ENCODE peak calls at places on chromosomes 16 and 17, in five cellular contexts. One of them, this sample, is unnamed.

GRCh38 chr17:63740464-63741181 is 976 bp downstream of the STRADA start:
- DNase-seq in kidney epithelial cell: no peak
- DNase-seq in pancreas: no peak
- DNase-seq in BE2C: no peak
- DNase-seq in GM23248: peak; percentile 40
- DNase-seq in this sample: peak; percentile 51

GRCh38 chr16:991759-992158 is 10.2 kb downstream of the SOX8 start:
- DNase-seq in pancreas: no peak
- DNase-seq in GM23248: no peak
- DNase-seq in BE2C: no peak
- DNase-seq in kidney epithelial cell: no peak
- DNase-seq in this sample: no peak

GRCh38 chr16:23359092-23359760 is 57.1 kb downstream of the SCNN1B start:
- DNase-seq in GM23248: peak; percentile 17
- DNase-seq in kidney epithelial cell: no peak
- DNase-seq in pancreas: no peak
- DNase-seq in BE2C: no peak
- DNase-seq in this sample: no peak

GRCh38 chr16:66365588-66365987 is 903 bp upstream of the CDH5 start:
- DNase-seq in kidney epithelial cell: no peak
- DNase-seq in BE2C: no peak
- DNase-seq in GM23248: peak; percentile 32
- DNase-seq in pancreas: no peak
- DNase-seq in this sample: peak; percentile 49

GRCh38 chr17:78789663-78790181 is 7.6 kb upstream of the CYTH1 start:
- DNase-seq in pancreas: peak; percentile 79
- DNase-seq in kidney epithelial cell: no peak
- DNase-seq in GM23248: peak; percentile 82
- DNase-seq in BE2C: no peak
- DNase-seq in this sample: no peak

GRCh38 chr16:13607289-13607688 is 312.7 kb upstream of the ERCC4 start:
- DNase-seq in GM23248: no peak
- DNase-seq in BE2C: no peak
- DNase-seq in pancreas: no peak
- DNase-seq in kidney epithelial cell: no peak
- DNase-seq in this sample: no peak

GRCh38 chr17:79280010-79280409 is 205.4 kb downstream of the ENGASE start:
- DNase-seq in pancreas: no peak
- DNase-seq in GM23248: no peak
- DNase-seq in kidney epithelial cell: no peak
- DNase-seq in BE2C: no peak
- DNase-seq in this sample: no peak

GRCh38 chr17:68944435-68945035 is 10.7 kb downstream of the ABCA8 start:
- DNase-seq in pancreas: no peak
- DNase-seq in BE2C: no peak
- DNase-seq in kidney epithelial cell: no peak
- DNase-seq in GM23248: no peak
- DNase-seq in this sample: no peak

GRCh38 chr17:78007655-78008054 is 49.2 kb downstream of the TNRC6C start:
- DNase-seq in GM23248: no peak
- DNase-seq in kidney epithelial cell: no peak
- DNase-seq in BE2C: no peak
- DNase-seq in pancreas: no peak
- DNase-seq in this sample: no peak

GRCh38 chr17:79420318-79421243 is 190.3 kb downstream of the RBFOX3 start:
- DNase-seq in BE2C: peak; percentile 50
- DNase-seq in pancreas: no peak
- DNase-seq in kidney epithelial cell: no peak
- DNase-seq in GM23248: peak; percentile 79
- DNase-seq in this sample: peak; percentile 33

GRCh38 chr16:51431517-51432241 is 280.6 kb upstream of the SALL1 start:
- DNase-seq in kidney epithelial cell: peak; percentile 98
- DNase-seq in pancreas: peak; percentile 62
- DNase-seq in BE2C: no peak
- DNase-seq in GM23248: peak; percentile 98
- DNase-seq in this sample: no peak

GRCh38 chr17:49707246-49707607 is 537 bp downstream of the SLC35B1 start:
- DNase-seq in kidney epithelial cell: no peak
- DNase-seq in GM23248: peak; percentile 54
- DNase-seq in BE2C: no peak
- DNase-seq in pancreas: no peak
- DNase-seq in this sample: no peak
- H3K36me3 ChIP-seq in kidney epithelial cell: peaks cover 2% of the 10 kb centered on the region
- H3K36me3 ChIP-seq in GM23248: peaks cover 18% of the 10 kb centered on the region
- H3K36me3 ChIP-seq in BE2C: peaks cover 33% of the 10 kb centered on the region
- H3K36me3 ChIP-seq in pancreas: peaks cover 35% of the 10 kb centered on the region
- H3K36me3 ChIP-seq in this sample: peaks cover 33% of the 10 kb centered on the region

DNA sequence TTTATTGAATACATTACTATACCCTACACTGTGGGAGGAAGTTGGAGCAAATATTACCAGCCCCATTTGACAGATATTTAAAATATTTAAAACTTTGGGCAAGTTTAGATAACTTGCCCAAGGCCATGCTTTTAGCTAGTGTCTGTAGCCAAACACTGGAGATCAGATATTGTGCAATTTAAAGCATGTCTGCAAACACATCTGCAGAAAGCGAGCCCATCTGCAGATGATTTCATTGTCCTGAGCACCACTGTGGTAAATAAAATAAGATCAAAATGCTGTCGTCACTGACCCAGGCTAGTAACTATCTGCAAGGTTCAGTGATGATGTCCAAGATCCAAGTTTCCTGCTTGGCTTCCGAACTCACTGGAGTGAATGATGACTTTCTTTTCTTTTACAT is 25.0 kb downstream of the TMC7 start:
- DNase-seq in kidney epithelial cell: no peak
- DNase-seq in pancreas: no peak
- DNase-seq in GM23248: peak; percentile 75
- DNase-seq in BE2C: no peak
- DNase-seq in this sample: no peak
- H3K27me3 ChIP-seq in kidney epithelial cell: no peaks in the 10 kb centered on the region
- H3K27me3 ChIP-seq in pancreas: no peaks in the 10 kb centered on the region
- H3K27me3 ChIP-seq in GM23248: no peaks in the 10 kb centered on the region
- H3K27me3 ChIP-seq in BE2C: no peaks in the 10 kb centered on the region
- H3K27me3 ChIP-seq in this sample: no peaks in the 10 kb centered on the region

DNA sequence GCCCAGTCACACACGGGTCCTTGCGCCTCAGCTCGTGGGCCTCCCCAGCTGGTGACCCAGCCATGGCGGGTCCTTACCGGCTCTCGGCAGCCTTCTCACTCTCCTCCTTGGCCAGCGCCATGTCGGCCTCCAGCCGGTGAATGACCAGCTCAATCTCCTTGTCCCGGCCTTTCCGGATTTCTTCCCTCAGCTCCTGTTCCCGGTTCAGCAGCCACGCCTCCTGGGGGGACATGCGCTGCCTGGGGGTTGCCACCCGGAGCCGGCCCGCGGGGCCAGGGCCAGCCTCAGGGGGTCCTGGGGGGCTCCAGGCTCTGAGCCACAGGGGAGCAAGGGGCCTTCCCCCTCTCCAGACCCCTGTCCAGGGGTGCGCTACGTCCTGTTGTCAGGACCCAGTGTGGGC is 25.1 kb upstream of the AATK start:
- DNase-seq in kidney epithelial cell: no peak
- DNase-seq in pancreas: no peak
- DNase-seq in BE2C: no peak
- DNase-seq in GM23248: no peak
- DNase-seq in this sample: no peak
- H3K36me3 ChIP-seq in kidney epithelial cell: peaks cover 1% of the 10 kb centered on the region
- H3K36me3 ChIP-seq in pancreas: no peaks in the 10 kb centered on the region
- H3K36me3 ChIP-seq in BE2C: peaks cover 10% of the 10 kb centered on the region
- H3K36me3 ChIP-seq in GM23248: no peaks in the 10 kb centered on the region
- H3K36me3 ChIP-seq in this sample: no peaks in the 10 kb centered on the region

DNA sequence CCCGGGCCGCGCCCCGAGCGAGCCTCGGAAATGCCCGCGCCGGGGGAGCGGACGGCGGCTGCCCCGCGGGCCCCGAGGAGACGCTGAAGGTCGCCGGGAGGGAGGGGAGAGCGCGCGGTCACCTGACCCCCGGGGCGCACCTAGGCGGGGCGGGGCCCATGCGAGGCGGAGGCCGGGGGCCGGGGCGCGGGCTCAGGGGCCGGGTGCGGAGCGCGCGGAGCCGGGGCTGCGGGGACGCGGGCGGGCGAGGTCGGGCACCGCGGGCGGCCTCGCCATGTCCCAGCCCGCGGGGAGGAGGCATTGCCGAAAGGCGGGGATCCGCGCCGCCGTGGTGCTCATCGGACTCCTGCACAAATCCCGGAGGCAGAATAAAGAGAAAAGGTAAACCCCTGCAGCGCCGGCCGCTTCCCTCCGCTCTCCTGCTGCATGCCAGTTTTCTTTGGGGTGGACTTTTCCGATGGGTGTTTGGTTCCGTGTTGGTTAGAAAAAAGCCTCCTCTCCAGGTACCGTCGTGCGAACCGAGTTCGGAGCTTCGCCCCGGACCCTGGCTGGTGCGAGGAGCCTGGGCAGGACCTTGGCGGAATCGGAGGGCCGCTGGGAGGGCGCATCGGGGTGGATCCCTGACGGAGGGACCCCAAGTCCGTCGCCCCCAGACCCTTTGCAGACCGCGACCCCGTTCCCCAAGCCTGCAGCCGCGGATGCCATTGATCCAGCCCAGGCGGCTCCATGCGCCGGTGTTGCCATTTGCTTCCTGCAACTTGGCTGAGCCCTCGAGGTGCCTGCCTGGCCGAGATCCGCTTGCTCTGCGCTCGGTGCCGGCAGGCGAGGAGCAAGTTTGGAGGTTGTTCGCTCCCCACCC is 57.7 kb downstream of the RAP1GAP2 start:
- DNase-seq in GM23248: peak; percentile 63
- DNase-seq in kidney epithelial cell: no peak
- DNase-seq in pancreas: peak; percentile 48
- DNase-seq in BE2C: peak; percentile 27
- DNase-seq in this sample: peak; percentile 34
- H3K27me3 ChIP-seq in GM23248: no peaks in the 10 kb centered on the region
- H3K27me3 ChIP-seq in kidney epithelial cell: no peaks in the 10 kb centered on the region
- H3K27me3 ChIP-seq in pancreas: no peaks in the 10 kb centered on the region
- H3K27me3 ChIP-seq in BE2C: no peaks in the 10 kb centered on the region
- H3K27me3 ChIP-seq in this sample: no peaks in the 10 kb centered on the region

GRCh38 chr17:65533855-65534457 is 27.5 kb downstream of the AXIN2 start:
- DNase-seq in BE2C: no peak
- DNase-seq in kidney epithelial cell: no peak
- DNase-seq in GM23248: no peak
- DNase-seq in pancreas: no peak
- DNase-seq in this sample: no peak
- H3K36me3 ChIP-seq in BE2C: no peaks in the 10 kb centered on the region
- H3K36me3 ChIP-seq in kidney epithelial cell: no peaks in the 10 kb centered on the region
- H3K36me3 ChIP-seq in GM23248: no peaks in the 10 kb centered on the region
- H3K36me3 ChIP-seq in pancreas: peaks cover 18% of the 10 kb centered on the region
- H3K36me3 ChIP-seq in this sample: no peaks in the 10 kb centered on the region

DNA sequence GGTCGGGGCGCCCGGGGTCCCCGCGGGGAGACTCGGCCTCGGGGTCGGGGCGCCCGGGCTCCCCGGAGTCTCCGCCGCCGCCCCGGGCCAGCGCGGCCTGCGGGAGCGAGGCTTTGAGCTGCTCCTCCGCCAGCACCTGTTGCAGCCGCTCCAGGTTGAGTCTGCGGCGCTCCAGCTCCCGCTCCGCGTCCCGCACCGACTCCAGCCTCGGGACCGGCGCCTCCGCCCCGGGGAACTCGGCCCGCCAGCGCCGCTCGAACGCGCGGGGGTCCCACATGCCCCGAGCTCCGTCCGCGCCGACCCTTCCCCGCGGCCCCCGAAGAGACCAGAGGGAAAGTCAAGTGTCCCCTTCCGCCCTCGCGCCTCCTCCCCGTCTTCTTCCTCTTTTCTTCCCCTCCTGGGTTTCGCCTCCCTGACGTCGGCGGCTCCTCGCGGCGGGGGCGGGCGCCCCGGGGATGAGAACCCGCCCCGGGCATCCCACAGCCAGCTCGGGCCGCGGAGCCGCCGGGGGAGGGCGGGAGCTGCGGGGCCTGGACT is 40.8 kb upstream of the BHLHA9 start:
- DNase-seq in BE2C: no peak
- DNase-seq in GM23248: peak; percentile 69
- DNase-seq in pancreas: no peak
- DNase-seq in kidney epithelial cell: no peak
- DNase-seq in this sample: no peak
- H3K27me3 ChIP-seq in BE2C: peaks cover 56% of the 10 kb centered on the region
- H3K27me3 ChIP-seq in GM23248: peaks cover 13% of the 10 kb centered on the region
- H3K27me3 ChIP-seq in pancreas: peaks cover 4% of the 10 kb centered on the region
- H3K27me3 ChIP-seq in kidney epithelial cell: peaks cover 42% of the 10 kb centered on the region
- H3K27me3 ChIP-seq in this sample: peaks cover 7% of the 10 kb centered on the region

GRCh38 chr17:75535871-75536270 is 10.4 kb downstream of the LLGL2 start:
- DNase-seq in kidney epithelial cell: no peak
- DNase-seq in GM23248: no peak
- DNase-seq in pancreas: no peak
- DNase-seq in BE2C: no peak
- DNase-seq in this sample: no peak
- H3K36me3 ChIP-seq in kidney epithelial cell: no peaks in the 10 kb centered on the region
- H3K36me3 ChIP-seq in GM23248: no peaks in the 10 kb centered on the region
- H3K36me3 ChIP-seq in pancreas: no peaks in the 10 kb centered on the region
- H3K36me3 ChIP-seq in BE2C: no peaks in the 10 kb centered on the region
- H3K36me3 ChIP-seq in this sample: peaks cover 10% of the 10 kb centered on the region

DNA sequence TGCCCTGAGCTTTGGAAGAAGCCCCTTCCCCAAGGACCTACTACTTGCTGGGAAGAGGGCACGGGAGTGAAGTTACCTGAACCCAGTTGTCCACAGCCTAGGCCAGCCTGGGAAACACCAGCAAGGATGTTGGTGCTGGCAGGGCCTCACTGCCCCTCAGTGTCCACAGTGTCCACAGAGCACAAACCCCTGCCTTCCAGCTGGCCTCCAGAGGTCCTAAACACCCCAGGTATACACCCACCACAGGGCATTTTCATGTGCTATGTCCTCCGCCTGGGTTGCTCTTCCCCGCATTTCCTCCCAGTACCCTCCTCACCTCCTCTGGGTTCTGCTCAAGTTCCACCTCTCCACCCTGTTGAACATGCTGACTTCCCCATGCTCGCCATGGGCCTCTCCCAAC is 4.2 kb upstream of the PEMT start:
- DNase-seq in BE2C: no peak
- DNase-seq in pancreas: no peak
- DNase-seq in GM23248: no peak
- DNase-seq in kidney epithelial cell: no peak
- DNase-seq in this sample: no peak
- H3K27me3 ChIP-seq in BE2C: no peaks in the 10 kb centered on the region
- H3K27me3 ChIP-seq in pancreas: no peaks in the 10 kb centered on the region
- H3K27me3 ChIP-seq in GM23248: no peaks in the 10 kb centered on the region
- H3K27me3 ChIP-seq in kidney epithelial cell: no peaks in the 10 kb centered on the region
- H3K27me3 ChIP-seq in this sample: no peaks in the 10 kb centered on the region

GRCh38 chr17:17180741-17181525 is 25.2 kb downstream of the PLD6 start:
- DNase-seq in kidney epithelial cell: no peak
- DNase-seq in BE2C: no peak
- DNase-seq in pancreas: no peak
- DNase-seq in GM23248: no peak
- DNase-seq in this sample: no peak
- H3K36me3 ChIP-seq in kidney epithelial cell: peaks cover 5% of the 10 kb centered on the region
- H3K36me3 ChIP-seq in BE2C: peaks cover 22% of the 10 kb centered on the region
- H3K36me3 ChIP-seq in pancreas: peaks cover 74% of the 10 kb centered on the region
- H3K36me3 ChIP-seq in GM23248: peaks cover 73% of the 10 kb centered on the region
- H3K36me3 ChIP-seq in this sample: peaks cover 83% of the 10 kb centered on the region

DNA sequence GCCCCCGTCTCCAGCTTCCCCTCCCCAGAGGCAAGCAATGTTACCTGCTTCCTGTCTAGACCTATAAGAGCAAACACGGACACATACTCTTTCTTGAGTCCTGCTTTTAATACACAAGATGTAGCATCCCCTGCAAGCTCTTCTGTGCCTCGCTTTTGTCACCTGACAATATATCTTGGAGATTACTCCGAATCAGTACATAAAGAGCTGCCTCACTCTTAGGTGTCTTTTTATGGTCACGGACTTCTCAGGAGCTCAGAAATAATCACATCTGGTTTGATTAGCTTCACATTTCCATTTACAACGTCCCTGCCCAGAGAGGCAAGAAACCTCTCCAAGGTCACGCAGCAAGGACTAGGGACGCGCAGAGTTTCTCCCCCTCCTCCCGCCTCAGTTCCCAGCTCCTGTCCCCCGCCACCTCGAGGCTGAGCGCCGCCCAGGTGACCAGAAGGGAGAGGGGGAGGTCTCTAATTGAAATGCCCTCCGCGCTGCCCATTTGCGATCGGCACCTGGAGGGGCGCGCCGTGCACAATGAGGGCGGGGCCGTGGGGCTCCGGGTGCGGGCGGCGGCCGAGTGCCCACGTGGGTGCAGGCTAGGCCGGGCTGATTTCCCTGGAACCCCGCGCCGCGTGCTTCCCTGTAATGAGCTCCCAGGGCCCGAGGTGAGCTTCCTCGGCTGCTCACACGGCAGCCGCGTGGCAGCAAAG is 13.8 kb upstream of the SEZ6 start:
- DNase-seq in pancreas: no peak
- DNase-seq in BE2C: no peak
- DNase-seq in kidney epithelial cell: no peak
- DNase-seq in GM23248: no peak
- DNase-seq in this sample: no peak
- H3K27me3 ChIP-seq in pancreas: no peaks in the 10 kb centered on the region
- H3K27me3 ChIP-seq in BE2C: no peaks in the 10 kb centered on the region
- H3K27me3 ChIP-seq in kidney epithelial cell: peaks cover 58% of the 10 kb centered on the region
- H3K27me3 ChIP-seq in GM23248: peaks cover 94% of the 10 kb centered on the region
- H3K27me3 ChIP-seq in this sample: peaks cover 64% of the 10 kb centered on the region

This sample was measured in PC-3.